ENCODE peak calls at places on chromosomes 11 and 22, in five cellular contexts. One of them, this sample, is unnamed.

GRCh38 chr11:82750643-82751139 is 17.0 kb upstream of the FAM181B start:
- DNase-seq in psoas muscle: no peak
- DNase-seq in colonic mucosa: no peak
- DNase-seq in uterus: no peak
- DNase-seq in neuronal stem cell: peak; percentile 65
- DNase-seq in this sample: no peak

GRCh38 chr22:24393012-24393559 is 34.3 kb upstream of the ADORA2A start:
- DNase-seq in psoas muscle: no peak
- DNase-seq in uterus: no peak
- DNase-seq in neuronal stem cell: no peak
- DNase-seq in colonic mucosa: no peak
- DNase-seq in this sample: no peak

GRCh38 chr11:134521452-134522289 is 109.6 kb upstream of the B3GAT1 start:
- DNase-seq in uterus: no peak
- DNase-seq in neuronal stem cell: no peak
- DNase-seq in colonic mucosa: no peak
- DNase-seq in psoas muscle: peak; percentile 21
- DNase-seq in this sample: no peak

GRCh38 chr11:82980292-82980691 is 78.8 kb downstream of the DDIAS start:
- DNase-seq in neuronal stem cell: no peak
- DNase-seq in uterus: no peak
- DNase-seq in colonic mucosa: no peak
- DNase-seq in psoas muscle: no peak
- DNase-seq in this sample: no peak

GRCh38 chr11:17719028-17719939 is at the start of gene MYOD1:
- DNase-seq in psoas muscle: peak; percentile 92
- DNase-seq in uterus: no peak
- DNase-seq in colonic mucosa: no peak
- DNase-seq in neuronal stem cell: no peak
- DNase-seq in this sample: no peak

GRCh38 chr22:20430641-20431519 is 6.7 kb downstream of the SCARF2 start:
- DNase-seq in neuronal stem cell: peak; percentile 61
- DNase-seq in uterus: no peak
- DNase-seq in colonic mucosa: peak; percentile 40
- DNase-seq in psoas muscle: peak; percentile 78
- DNase-seq in this sample: peak; percentile 44

GRCh38 chr11:78715639-78716311 is 141.1 kb upstream of the NARS2 start:
- DNase-seq in uterus: no peak
- DNase-seq in psoas muscle: no peak
- DNase-seq in neuronal stem cell: peak; percentile 59
- DNase-seq in colonic mucosa: peak; percentile 66
- DNase-seq in this sample: peak; percentile 23

GRCh38 chr11:18191376-18191775 is 18.7 kb downstream of the MRGPRX4 start:
- DNase-seq in psoas muscle: no peak
- DNase-seq in colonic mucosa: no peak
- DNase-seq in uterus: no peak
- DNase-seq in neuronal stem cell: no peak
- DNase-seq in this sample: no peak

GRCh38 chr11:119652907-119653659 is 75.9 kb downstream of the NECTIN1 start:
- DNase-seq in uterus: no peak
- DNase-seq in psoas muscle: no peak
- DNase-seq in colonic mucosa: no peak
- DNase-seq in neuronal stem cell: no peak
- DNase-seq in this sample: no peak

GRCh38 chr11:67032830-67033555 is 10.1 kb downstream of the SYT12 start:
- DNase-seq in psoas muscle: no peak
- DNase-seq in colonic mucosa: no peak
- DNase-seq in uterus: peak; percentile 69
- DNase-seq in neuronal stem cell: no peak
- DNase-seq in this sample: no peak

GRCh38 chr11:29025001-29025400 is 916.8 kb downstream of the METTL15 start:
- DNase-seq in colonic mucosa: no peak
- DNase-seq in neuronal stem cell: no peak
- DNase-seq in uterus: no peak
- DNase-seq in psoas muscle: no peak
- DNase-seq in this sample: no peak

GRCh38 chr11:64971421-64972233 is at the start of gene MAJIN:
- DNase-seq in colonic mucosa: peak; percentile 92
- DNase-seq in neuronal stem cell: peak; percentile 21
- DNase-seq in psoas muscle: peak; percentile 95
- DNase-seq in uterus: peak; percentile 72
- DNase-seq in this sample: peak; percentile 95

GRCh38 chr11:109729761-109730160 is 307.8 kb downstream of the C11orf87 start:
- DNase-seq in neuronal stem cell: no peak
- DNase-seq in colonic mucosa: peak; percentile 50
- DNase-seq in uterus: no peak
- DNase-seq in psoas muscle: no peak
- DNase-seq in this sample: no peak

GRCh38 chr11:123145220-123145619 is 49.8 kb downstream of the CLMP start:
- DNase-seq in psoas muscle: peak; percentile 58
- DNase-seq in uterus: peak; percentile 30
- DNase-seq in colonic mucosa: no peak
- DNase-seq in neuronal stem cell: no peak
- DNase-seq in this sample: no peak

GRCh38 chr22:23397618-23398567 is 182.2 kb downstream of the IGLL1 start:
- DNase-seq in colonic mucosa: no peak
- DNase-seq in psoas muscle: peak; percentile 42
- DNase-seq in uterus: no peak
- DNase-seq in neuronal stem cell: no peak
- DNase-seq in this sample: no peak

GRCh38 chr11:15941206-15941770 is 415.1 kb downstream of the SOX6 start:
- DNase-seq in uterus: peak; percentile 22
- DNase-seq in neuronal stem cell: peak; percentile 39
- DNase-seq in psoas muscle: peak; percentile 70
- DNase-seq in colonic mucosa: no peak
- DNase-seq in this sample: peak; percentile 54
- H3K4me3 ChIP-seq in uterus: no peak overlapping the region
- H3K4me3 ChIP-seq in neuronal stem cell: no peak overlapping the region
- H3K4me3 ChIP-seq in psoas muscle: peak overlapping the region; percentile 46
- H3K4me3 ChIP-seq in colonic mucosa: no peak overlapping the region
- H3K4me3 ChIP-seq in this sample: no peak overlapping the region

GRCh38 chr22:45290410-45290936 is 5.7 kb downstream of the UPK3A start:
- DNase-seq in uterus: no peak
- DNase-seq in neuronal stem cell: no peak
- DNase-seq in colonic mucosa: peak; percentile 73
- DNase-seq in psoas muscle: peak; percentile 82
- DNase-seq in this sample: no peak

GRCh38 chr22:45284705-45285305 is at the start of gene UPK3A:
- DNase-seq in uterus: peak; percentile 48
- DNase-seq in psoas muscle: peak; percentile 88
- DNase-seq in colonic mucosa: peak; percentile 87
- DNase-seq in neuronal stem cell: peak; percentile 64
- DNase-seq in this sample: peak; percentile 76

GRCh38 chr22:45280995-45281394 is 3.8 kb upstream of the UPK3A start:
- DNase-seq in psoas muscle: no peak
- DNase-seq in uterus: no peak
- DNase-seq in neuronal stem cell: no peak
- DNase-seq in colonic mucosa: no peak
- DNase-seq in this sample: no peak

GRCh38 chr22:45286854-45287551 is 2.3 kb downstream of the UPK3A start:
- DNase-seq in uterus: no peak
- DNase-seq in neuronal stem cell: no peak
- DNase-seq in psoas muscle: no peak
- DNase-seq in colonic mucosa: no peak
- DNase-seq in this sample: no peak

DNA sequence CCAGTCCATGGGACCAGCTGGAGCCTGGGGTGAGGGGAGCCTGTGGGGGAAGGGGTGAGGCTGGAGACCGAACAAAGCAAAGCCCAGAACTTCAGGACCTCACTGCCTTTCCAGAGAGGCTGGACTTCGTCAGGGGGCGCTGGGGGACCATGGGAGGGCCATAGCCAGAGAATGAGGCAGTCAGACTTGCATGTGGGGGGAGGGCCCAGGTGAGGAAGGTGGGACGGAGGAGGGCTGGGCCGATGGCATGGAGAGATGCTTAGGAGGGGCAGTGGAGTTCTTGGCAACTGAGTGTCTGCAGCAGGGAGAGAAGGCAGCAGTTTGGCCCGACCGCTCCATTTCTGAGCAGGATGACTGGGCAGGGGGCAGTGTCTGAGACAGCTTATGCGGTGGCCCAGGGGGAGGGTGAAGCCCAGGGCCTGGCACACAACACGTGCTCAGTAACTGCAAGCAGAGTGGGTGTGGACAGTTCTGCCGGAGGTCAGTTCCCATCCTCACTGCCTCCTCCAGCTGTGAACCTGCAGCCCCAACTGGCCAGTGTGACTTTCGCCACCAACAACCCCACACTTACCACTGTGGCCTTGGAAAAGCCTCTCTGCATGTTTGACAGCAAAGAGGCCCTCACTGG is 796 bp downstream of the UPK3A start:
- DNase-seq in uterus: no peak
- DNase-seq in neuronal stem cell: no peak
- DNase-seq in colonic mucosa: no peak
- DNase-seq in psoas muscle: no peak
- DNase-seq in this sample: no peak
- H3K27ac ChIP-seq in uterus: no peak overlapping the region
- H3K27ac ChIP-seq in neuronal stem cell: no peak overlapping the region
- H3K27ac ChIP-seq in colonic mucosa: no peak overlapping the region
- H3K27ac ChIP-seq in psoas muscle: peak overlapping the region; percentile 66
- H3K27ac ChIP-seq in this sample: no peak overlapping the region

DNA sequence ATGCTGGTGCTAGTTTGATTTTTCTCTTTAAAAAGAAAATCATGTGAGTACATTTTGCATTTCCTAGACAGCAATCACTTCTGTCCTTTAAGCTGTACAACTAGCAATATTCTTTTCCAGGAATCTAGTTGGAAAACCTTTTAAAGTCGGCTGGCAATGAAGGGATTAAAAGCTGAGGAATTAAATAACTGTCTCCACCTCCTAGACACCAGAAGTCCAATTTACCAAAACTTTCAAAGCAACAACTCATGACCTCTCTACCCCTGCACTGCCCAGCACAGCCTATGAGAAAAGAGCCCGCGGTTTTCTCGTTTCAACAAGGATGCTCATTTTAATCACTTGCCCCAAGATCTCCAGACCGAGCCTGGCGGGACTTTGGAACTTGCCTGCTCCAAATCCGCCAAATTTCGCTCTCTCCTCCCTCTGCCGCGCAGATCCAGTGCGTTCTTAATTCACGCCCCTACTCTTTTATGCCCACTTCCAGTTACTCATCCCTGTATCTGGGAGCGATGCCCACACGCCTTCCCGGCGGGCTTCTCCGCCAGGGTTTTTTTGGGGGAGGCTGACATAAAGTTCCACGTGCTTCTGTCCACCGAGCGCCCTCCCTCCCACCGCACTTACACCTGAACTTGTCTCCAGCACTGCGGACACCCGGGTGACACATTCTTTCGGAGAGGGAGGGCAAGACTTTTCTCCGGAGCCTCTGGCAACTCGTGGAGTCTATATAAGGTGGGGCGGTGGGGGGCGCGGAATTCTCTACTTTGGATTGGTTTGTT is 2.5 kb downstream of the MPPED2 start:
- DNase-seq in uterus: peak; percentile 66
- DNase-seq in colonic mucosa: no peak
- DNase-seq in neuronal stem cell: no peak
- DNase-seq in psoas muscle: peak; percentile 49
- DNase-seq in this sample: peak; percentile 6
- H3K4me3 ChIP-seq in uterus: peak overlapping the region; percentile 44
- H3K4me3 ChIP-seq in colonic mucosa: no peak overlapping the region
- H3K4me3 ChIP-seq in neuronal stem cell: peak overlapping the region; percentile 84
- H3K4me3 ChIP-seq in psoas muscle: peak overlapping the region; percentile 93
- H3K4me3 ChIP-seq in this sample: peak overlapping the region; percentile 88

GRCh38 chr11:3020011-3020410 is 27.9 kb upstream of the NAP1L4 start:
- DNase-seq in neuronal stem cell: no peak
- DNase-seq in psoas muscle: no peak
- DNase-seq in colonic mucosa: no peak
- DNase-seq in uterus: no peak
- DNase-seq in this sample: no peak
- H3K27ac ChIP-seq in neuronal stem cell: no peak overlapping the region
- H3K27ac ChIP-seq in psoas muscle: no peak overlapping the region
- H3K27ac ChIP-seq in colonic mucosa: no peak overlapping the region
- H3K27ac ChIP-seq in uterus: no peak overlapping the region
- H3K27ac ChIP-seq in this sample: no peak overlapping the region

GRCh38 chr11:1263036-1263435 is 40.2 kb downstream of the MUC5B start:
- DNase-seq in uterus: no peak
- DNase-seq in neuronal stem cell: no peak
- DNase-seq in psoas muscle: peak; percentile 53
- DNase-seq in colonic mucosa: peak; percentile 50
- DNase-seq in this sample: no peak
- H3K4me3 ChIP-seq in uterus: peak overlapping the region; percentile 41
- H3K4me3 ChIP-seq in neuronal stem cell: peak overlapping the region; percentile 62
- H3K4me3 ChIP-seq in psoas muscle: peak overlapping the region; percentile 70
- H3K4me3 ChIP-seq in colonic mucosa: peak overlapping the region; percentile 23
- H3K4me3 ChIP-seq in this sample: peak overlapping the region; percentile 59

This sample was measured in heart right ventricle.